ENCODE peak calls at places on chromosomes 12 and 14, in six cellular contexts. B, U, Z, W, X and N are unnamed samples.

GRCh38 chr14:43692706-43693105 is 814.4 kb downstream of the FSCB start:
- DNase-seq in B (no peak), Z (no peak), X (no peak), U (no peak), W (no peak), N (no peak)

GRCh38 chr12:128813392-128813791 is 10.4 kb downstream of the SLC15A4 start:
- DNase-seq in W (no peak), X (peak), Z (no peak), B (no peak), U (no peak), N (no peak)

GRCh38 chr12:78863482-78864427 is 819 bp upstream of the SYT1 start:
- DNase-seq in Z (peak), W (peak), X (peak), B (no peak), U (peak), N (peak)

GRCh38 chr14:94009767-94010166 is 12.7 kb downstream of the CCDC197 start:
- DNase-seq in Z (no peak), B (no peak), U (no peak), X (peak), W (no peak), N (no peak)

GRCh38 chr12:93857279-93857894 is 180.2 kb downstream of the CRADD start:
- DNase-seq in X (peak), W (no peak), B (no peak), U (no peak), Z (peak), N (no peak)

GRCh38 chr12:48288387-48289268 is 62.1 kb downstream of the ZNF641 start:
- DNase-seq in B (no peak), U (no peak), Z (no peak), X (no peak), W (no peak), N (no peak)

GRCh38 chr14:58108717-58109116 is 43.3 kb downstream of the ARMH4 start:
- DNase-seq in B (no peak), Z (no peak), X (no peak), U (no peak), W (no peak), N (no peak)

GRCh38 chr14:29858299-29858698 is 69.3 kb downstream of the PRKD1 start:
- DNase-seq in Z (no peak), W (no peak), B (no peak), U (no peak), X (no peak), N (no peak)

GRCh38 chr12:79251356-79251755 is 386.8 kb downstream of the SYT1 start:
- DNase-seq in B (no peak), U (peak), W (no peak), X (peak), Z (no peak), N (no peak)

DNA sequence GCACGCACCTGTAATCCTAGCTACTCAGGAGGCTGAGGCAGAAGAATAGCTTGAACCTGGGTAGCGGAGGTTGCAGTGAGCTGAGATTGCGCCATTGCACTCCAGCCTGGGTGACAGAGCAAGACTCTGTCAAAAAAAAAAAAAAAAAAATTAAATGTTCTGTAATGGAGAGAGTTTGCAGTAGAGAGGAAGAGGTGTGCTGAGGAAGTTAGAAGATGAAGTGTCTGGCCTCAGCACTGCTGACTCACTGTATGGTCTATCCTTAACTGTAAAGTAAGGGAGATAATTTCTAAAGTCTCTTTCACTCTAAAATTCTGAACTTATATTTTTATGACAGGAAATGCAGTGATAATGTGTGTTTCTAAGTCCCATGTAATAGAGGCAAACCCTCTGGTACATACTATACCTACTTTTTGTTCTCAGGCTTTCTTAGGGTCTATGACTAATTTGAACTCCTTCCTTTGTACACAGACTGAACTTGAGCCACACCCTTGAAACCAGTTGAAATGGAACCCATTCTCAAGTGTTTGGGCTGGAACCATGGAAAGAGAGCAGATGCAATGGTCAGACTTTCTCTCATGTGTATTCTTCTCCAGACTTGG is 278.1 kb upstream of the FAR2 start:
- DNase-seq in X (no peak), W (no peak), B (no peak), U (no peak), Z (no peak), N (no peak)
- TF ChIP-seq CTCF in X (no peak), W (no peak), B (no peak), U (no peak), Z (no peak), N (no peak)

DNA sequence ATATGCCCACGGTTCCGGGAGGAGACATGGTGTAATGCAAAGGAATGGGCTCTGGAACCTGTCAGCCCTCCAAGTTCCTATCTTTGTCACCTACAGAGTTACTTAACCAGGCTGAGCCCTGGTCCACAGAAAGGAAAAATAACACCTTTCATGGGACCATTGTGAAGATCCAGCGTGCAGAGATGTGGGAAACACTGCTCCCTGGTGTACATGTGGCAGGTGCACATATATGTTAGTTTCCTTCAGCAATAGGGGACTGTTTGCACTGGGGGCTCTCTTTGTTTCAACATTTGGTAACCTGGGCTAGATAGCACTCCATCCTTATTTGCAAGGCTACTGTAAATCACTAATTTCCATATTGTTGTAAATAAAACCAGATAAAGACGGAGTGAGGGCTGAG is 72.3 kb downstream of the ANO2 start:
- DNase-seq in X (peak), B (no peak), U (peak), Z (no peak), W (peak), N (no peak)
- TF ChIP-seq CTCF in X (peak), B (peak), U (no peak), Z (no peak), W (peak), N (no peak)

DNA sequence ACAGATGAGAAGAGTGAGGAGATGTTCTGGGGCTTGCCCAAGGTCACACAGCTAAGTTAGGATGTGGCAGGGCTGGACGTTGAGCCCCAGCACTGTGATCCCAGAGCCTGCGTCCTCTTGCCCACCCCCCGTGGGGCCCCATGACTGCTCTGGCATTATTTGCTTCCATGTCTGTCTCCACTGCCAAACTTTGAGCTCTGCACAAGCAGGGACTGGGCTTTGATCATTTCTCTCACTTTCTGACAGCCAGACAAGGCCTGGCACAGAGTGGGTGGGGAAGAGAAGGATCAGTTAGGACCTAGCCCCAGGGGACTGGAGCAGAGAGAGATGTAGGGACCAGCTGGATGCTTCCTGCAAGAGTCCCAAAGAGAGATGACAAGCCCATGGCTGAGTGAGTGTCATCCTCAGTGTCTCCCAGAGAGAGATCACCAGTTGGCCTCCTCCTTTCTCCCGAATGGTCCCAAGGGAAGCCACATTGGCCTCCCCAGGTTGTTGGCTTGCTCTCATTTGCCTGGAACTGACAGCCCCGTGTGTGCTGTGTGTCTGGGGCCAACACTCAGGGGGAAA is 126.7 kb upstream of the PWP1 start:
- DNase-seq in B (peak), W (no peak), Z (no peak), X (no peak), U (no peak), N (no peak)
- TF ChIP-seq CTCF in B (no peak), W (no peak), Z (no peak), X (no peak), U (no peak), N (no peak)

GRCh38 chr12:3207858-3208257 is 130.7 kb downstream of the TSPAN9 start:
- DNase-seq in X (no peak), U (peak), Z (no peak), W (peak), B (no peak), N (no peak)
- TF ChIP-seq CTCF in X (peak), U (peak), Z (no peak), W (peak), B (peak), N (no peak)

GRCh38 chr14:90277581-90278198 is 21.3 kb downstream of the PSMC1 start:
- DNase-seq in Z (no peak), X (no peak), U (no peak), B (no peak), W (no peak), N (no peak)

GRCh38 chr14:90275455-90275814 is 19.1 kb downstream of the PSMC1 start:
- DNase-seq in X (no peak), B (no peak), U (no peak), Z (no peak), W (no peak), N (no peak)

GRCh38 chr14:90275820-90276219 is 19.5 kb downstream of the PSMC1 start:
- DNase-seq in U (no peak), Z (no peak), X (no peak), B (no peak), W (no peak), N (no peak)

GRCh38 chr14:90278199-90279175 is 22.1 kb downstream of the PSMC1 start:
- DNase-seq in B (no peak), W (no peak), Z (no peak), U (no peak), X (no peak), N (no peak)

GRCh38 chr14:90276627-90277367 is 20.4 kb downstream of the PSMC1 start:
- DNase-seq in X (peak), W (peak), B (no peak), Z (no peak), U (no peak), N (no peak)
- TF ChIP-seq CTCF in X (peak), W (peak), B (no peak), Z (no peak), U (no peak), N (no peak)

GRCh38 chr12:3305464-3305863 is 185.5 kb upstream of the PRMT8 start:
- DNase-seq in U (no peak), W (no peak), B (no peak), Z (no peak), X (no peak), N (no peak)

GRCh38 chr12:3305904-3306619 is 184.9 kb upstream of the PRMT8 start:
- DNase-seq in W (no peak), U (no peak), B (no peak), Z (no peak), X (no peak), N (no peak)

GRCh38 chr12:3304436-3305135 is 186.4 kb upstream of the PRMT8 start:
- DNase-seq in X (peak), Z (no peak), W (no peak), U (no peak), B (no peak), N (peak)

GRCh38 chr12:3302406-3303041 is 188.5 kb upstream of the PRMT8 start:
- DNase-seq in W (no peak), B (no peak), X (no peak), U (no peak), Z (no peak), N (no peak)

GRCh38 chr12:3303410-3304136 is 187.4 kb upstream of the PRMT8 start:
- DNase-seq in U (peak), W (peak), X (no peak), B (no peak), Z (no peak), N (peak)
- TF ChIP-seq CTCF in U (no peak), W (peak), X (peak), B (no peak), Z (no peak), N (no peak)

DNA sequence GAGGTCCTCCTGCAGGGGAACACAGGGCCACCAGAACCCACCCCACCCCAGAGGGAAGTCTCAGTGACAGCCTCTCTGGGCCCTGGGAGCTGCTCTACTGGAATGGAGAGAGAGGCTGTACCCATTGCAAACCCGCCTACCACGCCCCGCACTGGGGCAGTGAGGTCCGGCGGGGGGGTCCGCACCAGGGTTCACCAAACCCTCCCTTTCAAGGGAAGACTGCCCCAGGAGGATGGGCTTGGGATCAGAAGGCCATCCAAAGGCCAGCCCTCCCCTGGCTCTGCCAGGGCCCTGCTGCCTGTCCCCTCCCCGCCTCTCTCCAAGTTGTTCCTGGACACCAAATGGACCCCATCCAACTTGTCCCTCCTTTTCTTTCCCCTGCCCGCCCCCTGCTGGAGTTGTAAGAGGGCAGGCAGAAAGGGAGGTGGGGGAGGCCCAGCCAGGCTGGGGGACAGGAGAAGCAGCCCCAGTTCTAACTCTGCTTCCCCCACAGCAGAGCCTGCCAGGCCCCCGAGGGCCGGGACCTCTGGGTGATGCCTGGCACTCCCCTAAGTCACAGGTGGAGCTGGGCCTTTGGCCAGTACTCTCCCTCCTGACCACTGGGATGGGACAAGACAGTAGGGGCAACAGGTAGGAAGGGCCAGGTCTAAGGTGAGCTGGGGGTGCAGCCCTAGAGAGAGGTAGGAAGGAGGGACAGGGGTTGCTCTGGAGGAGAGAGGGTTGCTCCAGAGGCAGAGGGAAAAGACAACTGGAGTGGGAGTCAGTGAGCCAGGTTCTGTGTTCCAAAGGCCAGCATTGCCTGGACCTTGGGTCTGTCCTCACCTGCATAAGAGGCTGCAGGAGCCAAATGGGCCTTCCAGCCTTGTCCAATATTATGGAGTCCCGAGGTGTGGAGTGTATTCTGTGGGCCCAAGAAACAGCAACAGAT is 3.2 kb upstream of the DIO3 start:
- DNase-seq in W (peak), Z (peak), X (no peak), B (no peak), U (no peak), N (no peak)
- TF ChIP-seq CTCF in W (no peak), Z (peak), X (peak), B (no peak), U (peak), N (no peak)

GRCh38 chr14:99609245-99610117 is 5.5 kb upstream of the CCDC85C start:
- DNase-seq in U (peak), Z (peak), X (no peak), W (no peak), B (no peak), N (no peak)
- TF ChIP-seq CTCF in U (no peak), Z (peak), X (peak), W (no peak), B (no peak), N (no peak)

DNA sequence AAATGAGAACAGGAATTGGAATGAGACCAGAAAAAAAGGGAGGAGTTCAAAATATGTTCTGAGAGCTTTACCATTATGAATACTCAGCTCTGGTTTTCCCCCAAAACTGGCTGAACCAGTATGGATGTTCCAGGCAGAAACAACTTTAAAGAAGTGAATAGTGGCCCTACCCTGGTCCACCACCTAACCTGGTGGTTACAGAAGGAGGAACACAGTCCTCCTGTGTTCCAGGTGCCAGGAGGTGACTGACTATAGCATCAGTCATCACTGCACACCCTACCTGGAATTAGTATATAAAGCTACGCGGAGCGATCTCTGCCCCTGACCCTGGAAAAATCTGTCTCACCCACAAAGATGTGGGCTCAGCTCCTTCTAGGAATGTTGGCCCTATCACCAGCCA is at the start of gene A2ML1:
- DNase-seq in B (no peak), W (no peak), X (no peak), Z (no peak), U (no peak), N (no peak)
- TF ChIP-seq CTCF in B (no peak), W (no peak), X (no peak), Z (no peak), U (no peak), N (no peak)

GRCh38 chr12:27780612-27781408 is 774 bp upstream of the MANSC4 start:
- DNase-seq in Z (peak), U (peak), X (peak), B (no peak), W (peak), N (peak)
- TF ChIP-seq CTCF in Z (no peak), U (no peak), X (no peak), B (no peak), W (no peak), N (no peak)